ENCODE peak calls at places on chromosomes 4 and X, in four cellular contexts. C, J, L and Z are unnamed samples. For H3K4me1, the result is how much of the 10 kb centered on the place peaks cover.

GRCh38 chr4:139595989-139596679 is 40.1 kb upstream of the SETD7 start:
- DNase-seq in J (no peak), L (no peak), C (no peak), Z (no peak)

GRCh38 chrX:37998586-37999267 is 7.6 kb upstream of the SYTL5 start:
- DNase-seq in J (no peak), L (no peak), C (no peak), Z (no peak)

GRCh38 chr4:151035321-151035720 is 20.2 kb upstream of the LRBA start:
- DNase-seq in J (no peak), L (peak), C (no peak), Z (peak)

GRCh38 chrX:123184858-123185251 is 777 bp downstream of the GRIA3 start:
- DNase-seq in J (peak), L (peak), C (no peak), Z (no peak)

GRCh38 chrX:30521440-30522182 is 56.0 kb downstream of the TASL start:
- DNase-seq in L (no peak), J (no peak), C (no peak), Z (no peak)

GRCh38 chr4:153114771-153115321 is 89.4 kb upstream of the TRIM2 start:
- DNase-seq in C (peak), L (peak), J (no peak), Z (peak)

GRCh38 chrX:67700607-67701006 is 156.8 kb downstream of the AR start:
- DNase-seq in J (no peak), C (no peak), L (no peak), Z (no peak)

GRCh38 chr4:26484032-26484515 is 6.2 kb downstream of the CCKAR start:
- DNase-seq in J (no peak), C (no peak), L (peak), Z (no peak)

GRCh38 chrX:53357799-53358530 is 64.5 kb downstream of the SMC1A start:
- DNase-seq in C (no peak), L (peak), J (no peak), Z (no peak)

GRCh38 chrX:11386001-11386523 is 92.8 kb downstream of the AMELX start:
- DNase-seq in J (no peak), C (no peak), L (peak), Z (no peak)

GRCh38 chr4:165355900-165356300 is 22.9 kb upstream of the CPE start:
- DNase-seq in C (no peak), L (peak), J (no peak), Z (no peak)

GRCh38 chrX:3599787-3600465 is 113.5 kb downstream of the PRKX start:
- DNase-seq in C (no peak), L (no peak), J (no peak), Z (no peak)

GRCh38 chrX:119870626-119871131 is 854 bp downstream of the RNF113A start:
- DNase-seq in J (no peak), C (peak), L (peak), Z (no peak)

GRCh38 chr4:165301833-165302232 is 25.6 kb upstream of the MSMO1 start:
- DNase-seq in J (no peak), C (peak), L (no peak), Z (no peak)

GRCh38 chr4:25110653-25111329 is 49.5 kb downstream of the SEPSECS start:
- DNase-seq in C (no peak), J (no peak), L (no peak), Z (no peak)

GRCh38 chr4:761739-762138 is 56.1 kb downstream of the PCGF3 start:
- DNase-seq in J (no peak), L (no peak), C (no peak), Z (no peak)

GRCh38 chrX:69987691-69988090 is 62.0 kb downstream of the AWAT2 start:
- DNase-seq in L (no peak), C (no peak), J (no peak), Z (no peak)

GRCh38 chr4:108540536-108540935 is 79.8 kb upstream of the RPL34 start:
- DNase-seq in C (no peak), J (no peak), L (no peak), Z (no peak)

GRCh38 chrX:129717902-129718301 is 20.9 kb upstream of the XPNPEP2 start:
- DNase-seq in J (peak), L (no peak), C (no peak), Z (no peak)

GRCh38 chr4:121220698-121221097 is 56.6 kb upstream of the TNIP3 start:
- DNase-seq in L (no peak), C (no peak), J (no peak), Z (no peak)

GRCh38 chr4:77618383-77619241 is 13.0 kb downstream of the CXCL13 start:
- DNase-seq in C (peak), J (no peak), L (peak), Z (peak)

GRCh38 chr4:123340381-123340701 is 56.3 kb upstream of the SPRY1 start:
- DNase-seq in J (no peak), L (peak), C (no peak), Z (no peak)

GRCh38 chr4:154366956-154367355 is 124.6 kb downstream of the DCHS2 start:
- DNase-seq in L (no peak), J (no peak), C (no peak), Z (no peak)

GRCh38 chrX:40392599-40392998 is 188.2 kb upstream of the ATP6AP2 start:
- DNase-seq in L (no peak), J (no peak), C (no peak), Z (no peak)

GRCh38 chr4:47031713-47032404 is 492 bp downstream of the GABRB1 start:
- DNase-seq in L (peak), J (no peak), C (no peak), Z (no peak)

GRCh38 chr4:186839122-186840037 is 115.7 kb upstream of the FAT1 start:
- DNase-seq in L (no peak), J (peak), C (no peak), Z (no peak)

GRCh38 chr4:129264008-129264657 is 168.2 kb downstream of the C4orf33 start:
- DNase-seq in J (no peak), L (no peak), C (no peak), Z (no peak)

GRCh38 chr4:23782778-23783455 is 106.9 kb downstream of the PPARGC1A start:
- DNase-seq in C (no peak), L (peak), J (no peak), Z (no peak)

GRCh38 chrX:74534569-74535038 is 79.8 kb downstream of the RLIM start:
- DNase-seq in L (no peak), J (no peak), C (no peak), Z (no peak)

GRCh38 chr4:158193171-158193749 is 17.0 kb upstream of the TMEM144 start:
- DNase-seq in L (peak), C (no peak), J (no peak), Z (no peak)

GRCh38 chr4:114108869-114109268 is 129.4 kb upstream of the ARSJ start:
- DNase-seq in C (no peak), L (no peak), J (no peak), Z (no peak)

GRCh38 chr4:81594495-81595169 is 122.9 kb upstream of the RASGEF1B start:
- DNase-seq in C (no peak), L (no peak), J (no peak), Z (no peak)

GRCh38 chrX:13659057-13659456 is 6.1 kb downstream of the TCEANC start:
- DNase-seq in C (no peak), L (no peak), J (no peak), Z (no peak)

GRCh38 chr4:148730241-148730640 is 288.0 kb upstream of the NR3C2 start:
- DNase-seq in J (no peak), C (no peak), L (no peak), Z (no peak)

GRCh38 chr4:8895295-8895694 is 23.7 kb upstream of the HMX1 start:
- DNase-seq in J (no peak), C (no peak), L (no peak), Z (no peak)

GRCh38 chr4:14787894-14788293 is 214.4 kb upstream of the CPEB2 start:
- DNase-seq in C (no peak), L (peak), J (no peak), Z (no peak)

GRCh38 chr4:157792716-157793115 is 380.1 kb downstream of the GASK1B start:
- DNase-seq in C (no peak), J (no peak), L (no peak), Z (no peak)

GRCh38 chr4:53019485-53020382 is 157.6 kb downstream of the RASL11B start:
- DNase-seq in J (no peak), L (peak), C (no peak), Z (no peak)
- H3K27ac ChIP-seq in J (no peak), L (peak), C (no peak), Z (no peak)

DNA sequence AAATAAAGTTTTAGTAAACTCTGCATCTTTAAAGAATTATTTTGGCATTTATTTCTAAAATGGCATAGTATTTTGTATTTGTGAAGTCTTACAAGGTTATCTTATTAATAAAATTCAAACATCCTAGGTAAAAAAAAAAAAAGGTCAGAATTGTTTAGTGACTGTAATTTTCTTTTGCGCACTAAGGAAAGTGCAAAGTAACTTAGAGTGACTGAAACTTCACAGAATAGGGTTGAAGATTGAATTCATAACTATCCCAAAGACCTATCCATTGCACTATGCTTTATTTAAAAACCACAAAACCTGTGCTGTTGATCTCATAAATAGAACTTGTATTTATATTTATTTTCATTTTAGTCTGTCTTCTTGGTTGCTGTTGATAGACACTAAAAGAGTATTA is 370 bp downstream of the ALB start:
- DNase-seq in C (no peak), L (no peak), J (no peak), Z (no peak)
- H3K4me1 ChIP-seq in C (under half), L (under half), J (under half), Z (under half)

GRCh38 chr4:38752393-38752961 is 30.3 kb downstream of the TLR10 start:
- DNase-seq in C (no peak), J (no peak), L (no peak), Z (no peak)

GRCh38 chr4:38747629-38748028 is 35.2 kb downstream of the TLR10 start:
- DNase-seq in J (no peak), C (no peak), L (no peak), Z (no peak)

GRCh38 chr4:38757945-38758344 is 24.8 kb downstream of the TLR10 start:
- DNase-seq in L (peak), J (no peak), C (no peak), Z (peak)

GRCh38 chr4:38751341-38752043 is 31.3 kb downstream of the TLR10 start:
- DNase-seq in C (no peak), L (no peak), J (no peak), Z (no peak)

GRCh38 chr4:38753021-38753806 is 29.6 kb downstream of the TLR10 start:
- DNase-seq in C (no peak), J (peak), L (peak), Z (peak)
- H3K27ac ChIP-seq in C (no peak), J (peak), L (peak), Z (peak)

GRCh38 chrX:45781901-45782553 is 581.4 kb upstream of the DIPK2B start:
- DNase-seq in C (no peak), J (no peak), L (peak), Z (no peak)
- H3K4me1 ChIP-seq in C (under half), J (under half), L (under half), Z (under half)

GRCh38 chr4:6526696-6527095 is 48.3 kb upstream of the MAN2B2 start:
- DNase-seq in L (no peak), C (no peak), J (no peak), Z (no peak)
- H3K27ac ChIP-seq in L (no peak), C (no peak), J (no peak), Z (no peak)

GRCh38 chr4:10405672-10406071 is 51.6 kb downstream of the ZNF518B start:
- DNase-seq in L (no peak), C (no peak), J (no peak), Z (no peak)
- H3K4me1 ChIP-seq in L (under half), C (under half), J (under half), Z (under half)

GRCh38 chrX:134933911-134934310 is 56.9 kb upstream of the SMIM10 start:
- DNase-seq in C (no peak), J (no peak), L (no peak), Z (no peak)
- H3K27ac ChIP-seq in C (no peak), J (no peak), L (no peak), Z (no peak)